ENCODE peak calls at places on chromosomes 5 and 9, in eight cellular contexts. B, P, Q, H, N, Z, E and F are unnamed samples.

GRCh38 chr5:1668141-1668721 is 131.4 kb downstream of the MRPL36 start:
- DNase-seq in B (no peak), P (no peak), Q (no peak), H (no peak), N (no peak), Z (no peak), E (peak; percentile 62), F (no peak)

GRCh38 chr9:91131433-91131839 is 230.3 kb downstream of the AUH start:
- DNase-seq in B (peak; percentile 96), P (peak; percentile 29), Q (peak; percentile 95), H (peak; percentile 78), N (peak; percentile 92), Z (peak; percentile 100), E (no peak), F (peak; percentile 92)

GRCh38 chr9:76699966-76700365 is 64.3 kb upstream of the PCA3 start:
- DNase-seq in B (peak; percentile 86), P (no peak), Q (peak; percentile 61), H (no peak), N (no peak), Z (peak; percentile 77), E (no peak), F (peak; percentile 6)

GRCh38 chr5:119996128-119996527 is 366.8 kb downstream of the FAM170A start:
- DNase-seq in B (peak; percentile 35), P (no peak), Q (no peak), H (no peak), N (no peak), Z (peak; percentile 41), E (no peak), F (no peak)

GRCh38 chr9:106920701-106921283 is 57.8 kb downstream of the ZNF462 start:
- DNase-seq in B (peak; percentile 57), P (no peak), Q (peak; percentile 49), H (peak; percentile 65), N (peak; percentile 94), Z (peak; percentile 21), E (no peak), F (peak; percentile 60)

GRCh38 chr5:90940227-90940995 is 381.8 kb downstream of the ADGRV1 start:
- DNase-seq in B (peak; percentile 82), P (no peak), Q (peak; percentile 63), H (peak; percentile 40), N (no peak), Z (peak; percentile 60), E (peak; percentile 91), F (peak; percentile 49)

GRCh38 chr9:84045481-84046097 is 65.0 kb downstream of the RMI1 start:
- DNase-seq in B (no peak), P (no peak), Q (no peak), H (no peak), N (no peak), Z (no peak), E (no peak), F (no peak)

GRCh38 chr5:87906962-87907361 is 361.7 kb downstream of the TMEM161B start:
- DNase-seq in B (no peak), P (no peak), Q (no peak), H (no peak), N (no peak), Z (no peak), E (no peak), F (no peak)

GRCh38 chr9:133693116-133693515 is 45.0 kb downstream of the SARDH start:
- DNase-seq in B (no peak), P (no peak), Q (no peak), H (no peak), N (no peak), Z (no peak), E (no peak), F (no peak)

GRCh38 chr5:79971156-79971555 is 19.9 kb downstream of the MTX3 start:
- DNase-seq in B (peak; percentile 49), P (no peak), Q (peak; percentile 64), H (no peak), N (no peak), Z (peak; percentile 88), E (no peak), F (peak; percentile 65)

GRCh38 chr5:27388755-27389154 is 350.4 kb upstream of the CDH9 start:
- DNase-seq in B (no peak), P (no peak), Q (no peak), H (no peak), N (no peak), Z (no peak), E (no peak), F (no peak)

DNA sequence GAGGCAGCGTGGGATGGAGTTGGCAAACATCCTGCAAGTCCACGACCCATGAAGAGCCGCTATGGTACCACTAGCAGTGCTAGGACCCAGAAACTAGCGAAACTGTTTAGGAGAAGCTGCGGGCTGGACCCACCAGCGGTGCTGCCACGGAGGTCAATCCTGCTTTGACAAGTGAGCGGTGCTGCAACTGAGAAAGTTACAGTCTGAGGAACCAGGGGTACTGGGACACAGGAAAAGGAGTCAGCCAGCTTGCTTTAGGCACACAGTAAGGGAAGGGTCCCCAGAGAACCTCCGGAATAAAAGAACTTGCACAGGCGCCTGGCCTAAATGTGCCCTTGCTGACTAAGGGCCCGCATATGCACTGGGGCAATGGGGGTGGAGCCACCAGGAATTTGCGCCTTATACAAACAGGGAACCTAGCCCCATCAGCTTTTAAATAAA is 23.6 kb upstream of the ANXA2R start:
- DNase-seq in B (peak; percentile 38), P (no peak), Q (peak; percentile 21), H (no peak), N (no peak), Z (no peak), E (peak; percentile 62), F (peak; percentile 38)
- H3K4me3 ChIP-seq in B (no peak overlapping the region), P (peak overlapping the region; percentile 90), Q (no peak overlapping the region), H (no peak overlapping the region), N (no peak overlapping the region), Z (no peak overlapping the region), E (peak overlapping the region; percentile 86), F (no peak overlapping the region)

DNA sequence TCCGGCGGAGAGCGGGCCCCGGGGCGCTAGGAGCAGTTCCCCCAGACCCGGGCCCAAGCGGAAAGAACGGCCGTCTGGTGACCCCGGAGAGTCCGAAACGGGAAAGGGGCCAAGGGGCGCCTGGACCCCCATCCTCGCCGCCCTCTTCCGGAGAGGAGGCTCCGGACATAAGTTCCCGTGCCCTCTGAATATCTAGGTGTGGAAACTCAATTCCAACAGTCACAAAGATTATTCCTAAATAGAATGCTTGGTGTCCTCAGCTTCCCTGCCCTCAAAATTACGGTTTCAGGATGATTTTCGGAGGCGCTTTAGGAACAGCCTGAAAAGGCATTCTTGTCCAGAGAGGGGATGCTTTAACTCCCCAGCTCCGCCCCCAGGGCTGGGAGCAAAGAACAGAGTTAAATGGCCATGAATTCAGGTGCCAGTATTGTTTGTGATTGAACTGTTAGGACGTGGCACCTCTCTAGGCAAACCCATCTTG is 688 bp upstream of the LHFPL2 start:
- DNase-seq in B (no peak), P (peak; percentile 31), Q (no peak), H (no peak), N (peak; percentile 25), Z (no peak), E (peak; percentile 57), F (no peak)
- H3K4me3 ChIP-seq in B (peak overlapping the region; percentile 88), P (peak overlapping the region; percentile 67), Q (peak overlapping the region; percentile 96), H (peak overlapping the region; percentile 87), N (peak overlapping the region; percentile 92), Z (peak overlapping the region; percentile 95), E (peak overlapping the region; percentile 94), F (peak overlapping the region; percentile 75)

GRCh38 chr9:128884164-128884563 is 2.2 kb downstream of the LRRC8A start:
- DNase-seq in B (no peak), P (no peak), Q (no peak), H (no peak), N (no peak), Z (no peak), E (no peak), F (no peak)
- H3K4me3 ChIP-seq in B (peak overlapping the region; percentile 8), P (peak overlapping the region; percentile 96), Q (peak overlapping the region; percentile 5), H (no peak overlapping the region), N (no peak overlapping the region), Z (no peak overlapping the region), E (no peak overlapping the region), F (peak overlapping the region; percentile 98)

GRCh38 chr5:59099270-59099994 is 516.6 kb downstream of the RAB3C start:
- DNase-seq in B (peak; percentile 95), P (no peak), Q (peak; percentile 91), H (no peak), N (peak; percentile 69), Z (peak; percentile 96), E (no peak), F (peak; percentile 93)
- H3K4me3 ChIP-seq in B (no peak overlapping the region), P (no peak overlapping the region), Q (no peak overlapping the region), H (no peak overlapping the region), N (no peak overlapping the region), Z (no peak overlapping the region), E (no peak overlapping the region), F (no peak overlapping the region)

GRCh38 chr5:33439905-33440481 is 772 bp upstream of the TARS1 start:
- DNase-seq in B (no peak), P (no peak), Q (no peak), H (no peak), N (no peak), Z (no peak), E (no peak), F (no peak)

GRCh38 chr5:33441241-33441844 is 578 bp downstream of the TARS1 start:
- DNase-seq in B (no peak), P (peak; percentile 30), Q (peak; percentile 85), H (peak; percentile 24), N (peak; percentile 56), Z (peak; percentile 73), E (peak; percentile 74), F (peak; percentile 40)

GRCh38 chr5:33440482-33441240 is at the start of gene TARS1:
- DNase-seq in B (peak; percentile 100), P (peak; percentile 99), Q (peak; percentile 100), H (peak; percentile 99), N (peak; percentile 100), Z (peak; percentile 100), E (peak; percentile 100), F (peak; percentile 100)

GRCh38 chr5:33433303-33434255 is 7.2 kb upstream of the TARS1 start:
- DNase-seq in B (peak; percentile 92), P (no peak), Q (peak; percentile 27), H (peak; percentile 30), N (peak; percentile 65), Z (peak; percentile 68), E (no peak), F (no peak)

DNA sequence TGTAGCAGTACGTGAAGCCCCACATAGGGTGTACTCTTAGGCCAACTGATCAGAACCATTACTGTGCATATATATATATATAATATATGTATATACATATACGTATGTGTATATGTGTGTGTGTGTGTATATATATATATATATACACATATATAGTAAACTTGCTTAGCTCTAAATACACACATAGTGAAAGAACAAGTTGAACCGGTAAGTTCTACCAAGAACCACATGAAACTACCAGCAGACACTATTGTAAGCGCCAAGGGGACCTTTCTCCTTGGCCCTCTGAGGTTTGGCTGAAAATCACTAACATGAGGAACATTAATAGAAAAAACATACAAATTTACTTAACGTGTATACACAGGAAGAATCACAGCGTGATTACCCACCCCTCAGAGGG is 1.8 kb upstream of the TARS1 start:
- DNase-seq in B (no peak), P (no peak), Q (no peak), H (no peak), N (peak; percentile 3), Z (no peak), E (no peak), F (peak; percentile 39)
- H3K4me3 ChIP-seq in B (peak overlapping the region; percentile 89), P (no peak overlapping the region), Q (peak overlapping the region; percentile 93), H (peak overlapping the region; percentile 64), N (peak overlapping the region; percentile 99), Z (peak overlapping the region; percentile 63), E (peak overlapping the region; percentile 95), F (peak overlapping the region; percentile 97)